ENCODE peak calls at places on chromosomes 11 and 22, in ten cellular contexts. A, D, H, Q, J, B, Y, Z, T and U are unnamed samples.

GRCh38 chr11:117529767-117530166 is 202.1 kb downstream of the CEP164 start:
- DNase-seq in A (no peak), D (no peak), H (no peak), Q (no peak), J (no peak), B (no peak), Y (no peak), Z (no peak), T (no peak), U (no peak)

GRCh38 chr11:121894581-121894980 is 221.4 kb downstream of the BLID start:
- DNase-seq in A (no peak), D (no peak), H (no peak), Q (no peak), J (no peak), B (no peak), Y (peak), Z (no peak), T (no peak), U (no peak)

GRCh38 chr11:118820412-118821357 is 29.7 kb upstream of the DDX6 start:
- DNase-seq in A (peak), D (no peak), H (no peak), Q (peak), J (no peak), B (peak), Y (no peak), Z (no peak), T (peak), U (no peak)

GRCh38 chr22:47609653-47610052 is 847.2 kb downstream of the TBC1D22A start:
- DNase-seq in A (no peak), D (no peak), H (no peak), Q (peak), J (no peak), B (no peak), Y (no peak), Z (no peak), T (peak), U (no peak)

GRCh38 chr11:18739684-18740083 is 13.7 kb upstream of the IGSF22 start:
- DNase-seq in A (no peak), D (no peak), H (no peak), Q (no peak), J (no peak), B (no peak), Y (no peak), Z (no peak), T (no peak), U (no peak)

GRCh38 chr22:30932661-30933060 is 35.9 kb downstream of the MORC2 start:
- DNase-seq in A (no peak), D (no peak), H (no peak), Q (peak), J (no peak), B (no peak), Y (no peak), Z (no peak), T (no peak), U (no peak)

GRCh38 chr11:116697011-116697410 is 75.8 kb downstream of the BUD13 start:
- DNase-seq in A (no peak), D (no peak), H (no peak), Q (no peak), J (no peak), B (no peak), Y (no peak), Z (peak), T (peak), U (no peak)

GRCh38 chr11:110217478-110217877 is 78.9 kb downstream of the RDX start:
- DNase-seq in A (no peak), D (no peak), H (no peak), Q (no peak), J (no peak), B (no peak), Y (no peak), Z (no peak), T (no peak), U (no peak)

GRCh38 chr11:69481393-69481844 is at the start of gene LINC01488:
- DNase-seq in A (no peak), D (no peak), H (no peak), Q (peak), J (no peak), B (no peak), Y (no peak), Z (no peak), T (peak), U (no peak)

GRCh38 chr11:122659676-122660571 is 4.4 kb downstream of the UBASH3B start:
- DNase-seq in A (no peak), D (no peak), H (no peak), Q (no peak), J (no peak), B (no peak), Y (no peak), Z (no peak), T (no peak), U (no peak)

GRCh38 chr11:119134389-119134978 is 13.1 kb downstream of the HINFP start:
- DNase-seq in A (no peak), D (no peak), H (no peak), Q (no peak), J (no peak), B (no peak), Y (peak), Z (no peak), T (no peak), U (no peak)

GRCh38 chr22:39309881-39310714 is 9.3 kb downstream of the RPL3 start:
- DNase-seq in A (no peak), D (no peak), H (no peak), Q (no peak), J (no peak), B (no peak), Y (peak), Z (peak), T (no peak), U (no peak)

GRCh38 chr11:126229782-126230540 is 18.4 kb downstream of the FAM118B start:
- DNase-seq in A (no peak), D (no peak), H (no peak), Q (no peak), J (no peak), B (no peak), Y (peak), Z (no peak), T (no peak), U (no peak)

GRCh38 chr11:108559340-108559739 is 34.2 kb downstream of the EXPH5 start:
- DNase-seq in A (no peak), D (no peak), H (no peak), Q (no peak), J (peak), B (no peak), Y (peak), Z (no peak), T (no peak), U (no peak)

GRCh38 chr22:29079218-29079901 is 6.5 kb downstream of the KREMEN1 start:
- DNase-seq in A (no peak), D (no peak), H (no peak), Q (no peak), J (no peak), B (peak), Y (no peak), Z (no peak), T (no peak), U (no peak)

GRCh38 chr11:44733877-44734276 is 7.1 kb downstream of the TSPAN18 start:
- DNase-seq in A (no peak), D (no peak), H (no peak), Q (no peak), J (no peak), B (no peak), Y (no peak), Z (no peak), T (no peak), U (no peak)

GRCh38 chr11:126371595-126371994 is 16.1 kb downstream of the ST3GAL4 start:
- DNase-seq in A (no peak), D (no peak), H (no peak), Q (no peak), J (no peak), B (no peak), Y (no peak), Z (no peak), T (no peak), U (no peak)

GRCh38 chr11:387193-387793 is 6.7 kb upstream of the PKP3 start:
- DNase-seq in A (no peak), D (no peak), H (no peak), Q (no peak), J (no peak), B (no peak), Y (no peak), Z (no peak), T (no peak), U (no peak)

GRCh38 chr11:121576531-121576930 is 123.8 kb upstream of the SORL1-AS1 start:
- DNase-seq in A (no peak), D (no peak), H (no peak), Q (no peak), J (no peak), B (no peak), Y (no peak), Z (no peak), T (no peak), U (no peak)

GRCh38 chr11:70934999-70935768 is 317.2 kb downstream of the SHANK2 start:
- DNase-seq in A (no peak), D (no peak), H (no peak), Q (peak), J (no peak), B (no peak), Y (no peak), Z (no peak), T (no peak), U (no peak)

GRCh38 chr11:10356161-10356560 is 51.3 kb downstream of the ADM start:
- DNase-seq in A (no peak), D (no peak), H (no peak), Q (no peak), J (no peak), B (no peak), Y (no peak), Z (no peak), T (no peak), U (no peak)

GRCh38 chr11:108938604-108939003 is 273.7 kb downstream of the DDX10 start:
- DNase-seq in A (no peak), D (no peak), H (no peak), Q (no peak), J (no peak), B (no peak), Y (no peak), Z (no peak), T (no peak), U (no peak)

GRCh38 chr22:41001722-41002122 is 50.5 kb downstream of the RBX1 start:
- DNase-seq in A (no peak), D (no peak), H (no peak), Q (no peak), J (no peak), B (no peak), Y (peak), Z (no peak), T (no peak), U (no peak)

GRCh38 chr11:86129775-86130540 is 61.1 kb upstream of the PICALM start:
- DNase-seq in A (no peak), D (no peak), H (no peak), Q (no peak), J (no peak), B (no peak), Y (no peak), Z (no peak), T (no peak), U (no peak)

GRCh38 chr22:25623310-25623734 is 58.8 kb downstream of the GRK3 start:
- DNase-seq in A (no peak), D (no peak), H (no peak), Q (no peak), J (no peak), B (no peak), Y (no peak), Z (no peak), T (no peak), U (no peak)

GRCh38 chr11:117096973-117097566 is 1.2 kb downstream of the SIK3 start:
- DNase-seq in A (no peak), D (no peak), H (no peak), Q (no peak), J (no peak), B (no peak), Y (no peak), Z (no peak), T (no peak), U (no peak)

GRCh38 chr11:44138286-44138685 is 42.8 kb downstream of the EXT2 start:
- DNase-seq in A (no peak), D (no peak), H (no peak), Q (no peak), J (no peak), B (no peak), Y (peak), Z (no peak), T (no peak), U (no peak)

GRCh38 chr11:129319201-129319600 is 56.4 kb upstream of the BARX2 start:
- DNase-seq in A (no peak), D (no peak), H (no peak), Q (no peak), J (no peak), B (no peak), Y (no peak), Z (no peak), T (no peak), U (no peak)

GRCh38 chr11:88631497-88631896 is 294.0 kb upstream of the CTSC start:
- DNase-seq in A (no peak), D (no peak), H (no peak), Q (no peak), J (no peak), B (no peak), Y (peak), Z (no peak), T (no peak), U (no peak)

GRCh38 chr11:9056467-9056866 is 34.9 kb downstream of the SCUBE2 start:
- DNase-seq in A (no peak), D (no peak), H (no peak), Q (no peak), J (no peak), B (no peak), Y (no peak), Z (peak), T (no peak), U (no peak)

GRCh38 chr22:29907753-29908515 is 25.0 kb downstream of the MTMR3 start:
- DNase-seq in A (no peak), D (no peak), H (no peak), Q (no peak), J (peak), B (peak), Y (peak), Z (no peak), T (no peak), U (peak)

GRCh38 chr11:128632151-128632791 is 44.9 kb upstream of the ETS1 start:
- DNase-seq in A (peak), D (no peak), H (no peak), Q (no peak), J (no peak), B (peak), Y (peak), Z (no peak), T (peak), U (no peak)

GRCh38 chr11:35990170-35990569 is 46.3 kb downstream of the LDLRAD3 start:
- DNase-seq in A (no peak), D (no peak), H (no peak), Q (no peak), J (no peak), B (no peak), Y (no peak), Z (no peak), T (no peak), U (no peak)

GRCh38 chr11:45468265-45468856 is 182.2 kb upstream of the SYT13 start:
- DNase-seq in A (no peak), D (no peak), H (no peak), Q (peak), J (no peak), B (no peak), Y (peak), Z (no peak), T (peak), U (no peak)

GRCh38 chr22:42959472-42960145 is 55.3 kb downstream of the PACSIN2 start:
- DNase-seq in A (no peak), D (no peak), H (no peak), Q (no peak), J (peak), B (no peak), Y (peak), Z (no peak), T (no peak), U (no peak)

GRCh38 chr11:98007072-98007471 is 1013.7 kb upstream of the CNTN5 start:
- DNase-seq in A (no peak), D (no peak), H (no peak), Q (no peak), J (no peak), B (no peak), Y (no peak), Z (no peak), T (no peak), U (no peak)

GRCh38 chr11:33540946-33541915 is 159.4 kb downstream of the C11orf91 start:
- DNase-seq in A (peak), D (no peak), H (no peak), Q (no peak), J (no peak), B (no peak), Y (no peak), Z (no peak), T (no peak), U (no peak)

GRCh38 chr11:63680842-63681207 is 475 bp upstream of the RTN3 start:
- DNase-seq in A (no peak), D (no peak), H (no peak), Q (no peak), J (no peak), B (no peak), Y (no peak), Z (no peak), T (no peak), U (no peak)

GRCh38 chr11:5989203-5989602 is 2.4 kb upstream of the OR52L1 start:
- DNase-seq in A (no peak), D (no peak), H (no peak), Q (no peak), J (no peak), B (no peak), Y (no peak), Z (no peak), T (no peak), U (no peak)